ENCODE peak calls at places on chromosomes 4 and X, in ten cellular contexts. M is DMS 273 treated with DMSO at 0.1 percent for 48 hours; P is activated T-cell treated with anti-CD3 and anti-CD28 coated beads for 4 hours; Q is cerebellar nuclear complex; C is stimulated activated CD8-positive, alpha-beta memory T cell treated with anti-CD3 and anti-CD28 coated beads, Interleukin-7, amount 100 ng/mL, for 1 hour; W is NCI-H187 treated with DMSO at 0.1 percent for 48 hours; G is stimulated activated effector memory CD8-positive, alpha-beta T cell treated with anti-CD3 and anti-CD28 coated beads, Interleukin-12 subunit alpha, Interleukin-12 subunit beta, amount 100 ng/mL, for 72 hours; N is mesothelial cell of epicardium; F is stimulated activated naive CD4-positive, alpha-beta T cell; R is gastrocnemius medialis. D is an unnamed sample.

GRCh38 chrX:21870494-21870893 is 14.7 kb downstream of the YY2 start:
- DNase-seq in C (no peak), G (no peak), M (no peak), N (no peak), F (no peak), W (no peak), R (no peak), P (no peak), Q (no peak), D (no peak)

GRCh38 chr4:104486702-104487101 is 8.0 kb downstream of the CXXC4 start:
- DNase-seq in W (no peak), Q (no peak), C (no peak), N (no peak), F (no peak), R (no peak), P (no peak), G (no peak), M (no peak), D (no peak)

GRCh38 chr4:172514011-172514410 is 654.6 kb upstream of the GALNT7 start:
- DNase-seq in N (no peak), Q (no peak), F (no peak), R (no peak), P (no peak), G (no peak), W (no peak), C (no peak), M (no peak), D (no peak)

GRCh38 chr4:112361181-112361791 is 64.1 kb downstream of the ALPK1 start:
- DNase-seq in M (no peak), W (no peak), G (no peak), C (no peak), N (no peak), R (peak; percentile 52), F (no peak), Q (no peak), P (no peak), D (no peak)

GRCh38 chrX:16119353-16120220 is 3.8 kb upstream of the GRPR start:
- DNase-seq in Q (no peak), G (no peak), W (no peak), N (no peak), R (no peak), C (no peak), M (no peak), F (no peak), P (no peak), D (no peak)

GRCh38 chr4:122777846-122778501 is 45.5 kb downstream of the BBS12 start:
- DNase-seq in C (no peak), Q (no peak), W (no peak), N (no peak), G (no peak), P (no peak), M (no peak), R (no peak), F (no peak), D (no peak)

GRCh38 chrX:31870267-31870666 is 798.4 kb upstream of the FTHL17 start:
- DNase-seq in G (no peak), N (no peak), C (no peak), W (no peak), Q (no peak), F (no peak), R (no peak), P (no peak), M (no peak), D (no peak)

GRCh38 chr4:137890802-137891201 is 351.3 kb downstream of the SLC7A11 start:
- DNase-seq in C (no peak), M (no peak), F (no peak), P (no peak), N (no peak), R (no peak), G (no peak), Q (no peak), W (no peak), D (no peak)

GRCh38 chr4:163161536-163162205 is 5.0 kb downstream of the NAF1 start:
- DNase-seq in G (no peak), M (no peak), C (no peak), P (peak; percentile 17), F (no peak), N (no peak), R (no peak), Q (no peak), W (no peak), D (no peak)

GRCh38 chr4:140556372-140557085 is 12.2 kb downstream of the UCP1 start:
- DNase-seq in G (no peak), C (no peak), M (no peak), P (no peak), R (no peak), W (no peak), N (no peak), Q (no peak), F (no peak), D (no peak)

GRCh38 chrX:112840382-112841113 is at the start of gene AMOT:
- DNase-seq in P (peak; percentile 29), W (no peak), M (peak; percentile 32), R (peak; percentile 71), G (peak; percentile 67), C (peak; percentile 26), N (peak; percentile 92), Q (peak; percentile 3), F (peak; percentile 45), D (peak; percentile 53)

GRCh38 chrX:42531431-42531830 is 246.5 kb downstream of the PPP1R2C start:
- DNase-seq in G (no peak), Q (no peak), C (no peak), R (no peak), M (no peak), N (no peak), F (no peak), P (no peak), W (no peak), D (no peak)

GRCh38 chr4:165720411-165721082 is 152.5 kb upstream of the TLL1 start:
- DNase-seq in N (no peak), F (no peak), R (no peak), C (no peak), Q (no peak), G (no peak), M (no peak), P (no peak), W (no peak), D (no peak)

GRCh38 chrX:19707472-19707871 is 179.9 kb downstream of the SH3KBP1 start:
- DNase-seq in M (no peak), R (no peak), P (no peak), Q (no peak), W (no peak), C (no peak), N (no peak), G (no peak), F (no peak), D (no peak)

GRCh38 chrX:52078133-52078532 is 9.2 kb upstream of the MAGED4B start:
- DNase-seq in M (no peak), W (no peak), F (no peak), P (no peak), R (no peak), C (no peak), G (no peak), Q (no peak), N (no peak), D (no peak)

GRCh38 chr4:112823631-112824030 is 186.7 kb downstream of the LARP7 start:
- DNase-seq in M (peak; percentile 36), W (no peak), F (no peak), G (no peak), R (no peak), Q (no peak), C (no peak), P (no peak), N (no peak), D (peak; percentile 5)

GRCh38 chrX:38346150-38346549 is 6.3 kb upstream of the OTC start:
- DNase-seq in F (no peak), W (no peak), R (no peak), Q (no peak), G (no peak), C (no peak), M (no peak), P (no peak), N (no peak), D (no peak)

GRCh38 chrX:133171962-133172708 is 46.0 kb downstream of the TFDP3 start:
- DNase-seq in G (no peak), R (no peak), F (no peak), P (no peak), Q (no peak), C (no peak), M (no peak), N (no peak), W (no peak), D (peak; percentile 23)

GRCh38 chrX:153830632-153831434 is 489 bp upstream of the PDZD4 start:
- DNase-seq in F (no peak), N (no peak), Q (no peak), W (no peak), R (no peak), G (no peak), M (no peak), C (no peak), P (no peak), D (no peak)

GRCh38 chr4:74316397-74316796 is 8.1 kb downstream of the EPGN start:
- DNase-seq in M (no peak), G (no peak), W (no peak), R (no peak), Q (no peak), P (no peak), N (no peak), F (no peak), C (no peak), D (no peak)

GRCh38 chrX:153539171-153539978 is 21.9 kb downstream of the ATP2B3 start:
- DNase-seq in R (peak; percentile 56), G (peak; percentile 73), W (no peak), C (peak; percentile 27), Q (peak; percentile 27), M (peak; percentile 28), F (peak; percentile 48), N (peak; percentile 77), P (peak; percentile 30), D (no peak)